ENCODE peak calls at places on chromosomes 1 and 21, in eight cellular contexts. One of them, this sample, is unnamed.

GRCh38 chr1:147613506-147613905 is 56.8 kb downstream of the ACP6 start:
- DNase-seq in BJ: no peak
- DNase-seq in ELF-1: no peak
- DNase-seq in NCI-H345: peak; percentile 88
- DNase-seq in effector memory CD4-positive, alpha-beta T cell: no peak
- DNase-seq in nucleus accumbens: no peak
- DNase-seq in C1 segment of cervical spinal cord: no peak
- DNase-seq in GOT3: no peak
- DNase-seq in this sample: no peak

GRCh38 chr1:32900956-32901822 is at the start of gene TMEM54:
- DNase-seq in nucleus accumbens: no peak
- DNase-seq in NCI-H345: peak; percentile 42
- DNase-seq in BJ: no peak
- DNase-seq in effector memory CD4-positive, alpha-beta T cell: no peak
- DNase-seq in C1 segment of cervical spinal cord: no peak
- DNase-seq in GOT3: no peak
- DNase-seq in ELF-1: peak; percentile 44
- DNase-seq in this sample: no peak

GRCh38 chr1:77031101-77031662 is 163.9 kb downstream of the ST6GALNAC5 start:
- DNase-seq in NCI-H345: peak; percentile 95
- DNase-seq in nucleus accumbens: no peak
- DNase-seq in effector memory CD4-positive, alpha-beta T cell: no peak
- DNase-seq in GOT3: no peak
- DNase-seq in BJ: peak; percentile 35
- DNase-seq in ELF-1: no peak
- DNase-seq in C1 segment of cervical spinal cord: no peak
- DNase-seq in this sample: no peak

GRCh38 chr1:228280961-228281591 is 73.2 kb downstream of the OBSCN start:
- DNase-seq in ELF-1: no peak
- DNase-seq in NCI-H345: no peak
- DNase-seq in BJ: no peak
- DNase-seq in effector memory CD4-positive, alpha-beta T cell: no peak
- DNase-seq in C1 segment of cervical spinal cord: no peak
- DNase-seq in nucleus accumbens: no peak
- DNase-seq in GOT3: no peak
- DNase-seq in this sample: peak; percentile 4

GRCh38 chr1:245283001-245283400 is 128.2 kb downstream of the KIF26B start:
- DNase-seq in BJ: no peak
- DNase-seq in C1 segment of cervical spinal cord: no peak
- DNase-seq in NCI-H345: no peak
- DNase-seq in nucleus accumbens: no peak
- DNase-seq in GOT3: no peak
- DNase-seq in ELF-1: peak; percentile 60
- DNase-seq in effector memory CD4-positive, alpha-beta T cell: no peak
- DNase-seq in this sample: no peak

GRCh38 chr1:23575226-23575810 is 16.0 kb upstream of the ID3 start:
- DNase-seq in ELF-1: no peak
- DNase-seq in C1 segment of cervical spinal cord: no peak
- DNase-seq in NCI-H345: no peak
- DNase-seq in GOT3: no peak
- DNase-seq in nucleus accumbens: no peak
- DNase-seq in effector memory CD4-positive, alpha-beta T cell: no peak
- DNase-seq in BJ: no peak
- DNase-seq in this sample: no peak

GRCh38 chr1:4778056-4778455 is 123.6 kb downstream of the AJAP1 start:
- DNase-seq in effector memory CD4-positive, alpha-beta T cell: no peak
- DNase-seq in C1 segment of cervical spinal cord: no peak
- DNase-seq in GOT3: no peak
- DNase-seq in BJ: no peak
- DNase-seq in nucleus accumbens: peak; percentile 26
- DNase-seq in NCI-H345: peak; percentile 28
- DNase-seq in ELF-1: peak; percentile 26
- DNase-seq in this sample: no peak

GRCh38 chr1:11654571-11655262 is at the start of gene FBXO44:
- DNase-seq in ELF-1: no peak
- DNase-seq in effector memory CD4-positive, alpha-beta T cell: peak; percentile 59
- DNase-seq in GOT3: no peak
- DNase-seq in BJ: no peak
- DNase-seq in nucleus accumbens: peak; percentile 17
- DNase-seq in NCI-H345: peak; percentile 42
- DNase-seq in C1 segment of cervical spinal cord: no peak
- DNase-seq in this sample: no peak

GRCh38 chr1:161730050-161730564 is 8.8 kb downstream of the FCRLB start:
- DNase-seq in NCI-H345: no peak
- DNase-seq in BJ: no peak
- DNase-seq in C1 segment of cervical spinal cord: no peak
- DNase-seq in GOT3: no peak
- DNase-seq in nucleus accumbens: no peak
- DNase-seq in ELF-1: no peak
- DNase-seq in effector memory CD4-positive, alpha-beta T cell: no peak
- DNase-seq in this sample: no peak

GRCh38 chr1:184014271-184014670 is 23.3 kb downstream of the COLGALT2 start:
- DNase-seq in nucleus accumbens: no peak
- DNase-seq in BJ: no peak
- DNase-seq in GOT3: no peak
- DNase-seq in ELF-1: no peak
- DNase-seq in effector memory CD4-positive, alpha-beta T cell: no peak
- DNase-seq in C1 segment of cervical spinal cord: no peak
- DNase-seq in NCI-H345: no peak
- DNase-seq in this sample: no peak

GRCh38 chr1:4108341-4108740 is 208.3 kb upstream of the C1orf174 start:
- DNase-seq in BJ: no peak
- DNase-seq in C1 segment of cervical spinal cord: no peak
- DNase-seq in NCI-H345: no peak
- DNase-seq in ELF-1: peak; percentile 89
- DNase-seq in nucleus accumbens: no peak
- DNase-seq in effector memory CD4-positive, alpha-beta T cell: no peak
- DNase-seq in GOT3: no peak
- DNase-seq in this sample: no peak

GRCh38 chr1:147723691-147724323 is 36.6 kb downstream of the GJA5 start:
- DNase-seq in nucleus accumbens: no peak
- DNase-seq in GOT3: no peak
- DNase-seq in C1 segment of cervical spinal cord: no peak
- DNase-seq in effector memory CD4-positive, alpha-beta T cell: no peak
- DNase-seq in ELF-1: peak; percentile 79
- DNase-seq in NCI-H345: peak; percentile 44
- DNase-seq in BJ: no peak
- DNase-seq in this sample: no peak

GRCh38 chr1:170881268-170882265 is 53.8 kb upstream of the MROH9 start:
- DNase-seq in C1 segment of cervical spinal cord: no peak
- DNase-seq in nucleus accumbens: no peak
- DNase-seq in BJ: no peak
- DNase-seq in ELF-1: no peak
- DNase-seq in GOT3: no peak
- DNase-seq in effector memory CD4-positive, alpha-beta T cell: no peak
- DNase-seq in NCI-H345: no peak
- DNase-seq in this sample: no peak

GRCh38 chr1:23960291-23960718 is 677 bp downstream of the PNRC2 start:
- DNase-seq in GOT3: no peak
- DNase-seq in ELF-1: no peak
- DNase-seq in effector memory CD4-positive, alpha-beta T cell: no peak
- DNase-seq in C1 segment of cervical spinal cord: no peak
- DNase-seq in BJ: no peak
- DNase-seq in nucleus accumbens: no peak
- DNase-seq in NCI-H345: no peak
- DNase-seq in this sample: no peak

GRCh38 chr1:36561365-36561731 is 78.6 kb upstream of the CSF3R start:
- DNase-seq in NCI-H345: no peak
- DNase-seq in nucleus accumbens: no peak
- DNase-seq in C1 segment of cervical spinal cord: no peak
- DNase-seq in GOT3: no peak
- DNase-seq in BJ: no peak
- DNase-seq in ELF-1: no peak
- DNase-seq in effector memory CD4-positive, alpha-beta T cell: no peak
- DNase-seq in this sample: no peak

GRCh38 chr1:2836333-2836970 is 35.0 kb upstream of the TTC34 start:
- DNase-seq in BJ: no peak
- DNase-seq in ELF-1: peak; percentile 35
- DNase-seq in GOT3: no peak
- DNase-seq in NCI-H345: no peak
- DNase-seq in effector memory CD4-positive, alpha-beta T cell: no peak
- DNase-seq in C1 segment of cervical spinal cord: no peak
- DNase-seq in nucleus accumbens: no peak
- DNase-seq in this sample: no peak

GRCh38 chr1:15939181-15940109 is 36.5 kb downstream of the ZBTB17 start:
- DNase-seq in NCI-H345: no peak
- DNase-seq in BJ: no peak
- DNase-seq in nucleus accumbens: no peak
- DNase-seq in GOT3: no peak
- DNase-seq in ELF-1: peak; percentile 69
- DNase-seq in effector memory CD4-positive, alpha-beta T cell: no peak
- DNase-seq in C1 segment of cervical spinal cord: no peak
- DNase-seq in this sample: no peak

GRCh38 chr1:40059292-40059959 is 18.9 kb downstream of the CAP1 start:
- DNase-seq in nucleus accumbens: no peak
- DNase-seq in NCI-H345: no peak
- DNase-seq in ELF-1: peak; percentile 42
- DNase-seq in effector memory CD4-positive, alpha-beta T cell: no peak
- DNase-seq in GOT3: no peak
- DNase-seq in C1 segment of cervical spinal cord: no peak
- DNase-seq in BJ: no peak
- DNase-seq in this sample: no peak

GRCh38 chr1:234773936-234774677 is 164.1 kb upstream of the IRF2BP2 start:
- DNase-seq in ELF-1: no peak
- DNase-seq in BJ: no peak
- DNase-seq in effector memory CD4-positive, alpha-beta T cell: no peak
- DNase-seq in C1 segment of cervical spinal cord: no peak
- DNase-seq in GOT3: no peak
- DNase-seq in NCI-H345: no peak
- DNase-seq in nucleus accumbens: no peak
- DNase-seq in this sample: no peak

GRCh38 chr1:21396516-21396915 is 43.4 kb upstream of the NBPF3 start:
- DNase-seq in GOT3: no peak
- DNase-seq in effector memory CD4-positive, alpha-beta T cell: no peak
- DNase-seq in nucleus accumbens: no peak
- DNase-seq in BJ: no peak
- DNase-seq in ELF-1: no peak
- DNase-seq in NCI-H345: no peak
- DNase-seq in C1 segment of cervical spinal cord: no peak
- DNase-seq in this sample: no peak

GRCh38 chr1:157286096-157286495 is 147.9 kb upstream of the ETV3 start:
- DNase-seq in C1 segment of cervical spinal cord: no peak
- DNase-seq in effector memory CD4-positive, alpha-beta T cell: no peak
- DNase-seq in ELF-1: no peak
- DNase-seq in GOT3: no peak
- DNase-seq in NCI-H345: no peak
- DNase-seq in BJ: no peak
- DNase-seq in nucleus accumbens: no peak
- DNase-seq in this sample: no peak

GRCh38 chr21:27590271-27590670 is 623.4 kb upstream of the ADAMTS5 start:
- DNase-seq in nucleus accumbens: no peak
- DNase-seq in ELF-1: no peak
- DNase-seq in BJ: peak; percentile 41
- DNase-seq in GOT3: peak; percentile 45
- DNase-seq in effector memory CD4-positive, alpha-beta T cell: no peak
- DNase-seq in NCI-H345: no peak
- DNase-seq in C1 segment of cervical spinal cord: no peak
- DNase-seq in this sample: no peak

GRCh38 chr1:65792671-65793358 is at the start of gene PDE4B:
- DNase-seq in nucleus accumbens: no peak
- DNase-seq in effector memory CD4-positive, alpha-beta T cell: no peak
- DNase-seq in C1 segment of cervical spinal cord: no peak
- DNase-seq in GOT3: no peak
- DNase-seq in ELF-1: peak; percentile 43
- DNase-seq in BJ: no peak
- DNase-seq in NCI-H345: peak; percentile 52
- DNase-seq in this sample: no peak

GRCh38 chr1:12148958-12149790 is 17.6 kb upstream of the TNFRSF1B start:
- DNase-seq in nucleus accumbens: no peak
- DNase-seq in ELF-1: no peak
- DNase-seq in GOT3: no peak
- DNase-seq in BJ: no peak
- DNase-seq in C1 segment of cervical spinal cord: no peak
- DNase-seq in NCI-H345: no peak
- DNase-seq in effector memory CD4-positive, alpha-beta T cell: no peak
- DNase-seq in this sample: no peak

GRCh38 chr1:220696863-220697231 is 6.7 kb downstream of the C1orf115 start:
- DNase-seq in C1 segment of cervical spinal cord: no peak
- DNase-seq in nucleus accumbens: no peak
- DNase-seq in ELF-1: no peak
- DNase-seq in GOT3: no peak
- DNase-seq in BJ: no peak
- DNase-seq in effector memory CD4-positive, alpha-beta T cell: no peak
- DNase-seq in NCI-H345: no peak
- DNase-seq in this sample: peak; percentile 15

GRCh38 chr21:41774467-41775151 is 7.8 kb upstream of the RIPK4 start:
- DNase-seq in NCI-H345: peak; percentile 31
- DNase-seq in GOT3: no peak
- DNase-seq in effector memory CD4-positive, alpha-beta T cell: no peak
- DNase-seq in ELF-1: no peak
- DNase-seq in C1 segment of cervical spinal cord: no peak
- DNase-seq in BJ: no peak
- DNase-seq in nucleus accumbens: no peak
- DNase-seq in this sample: no peak

GRCh38 chr1:222048030-222048632 is 306.2 kb upstream of the DUSP10 start:
- DNase-seq in NCI-H345: no peak
- DNase-seq in BJ: peak; percentile 35
- DNase-seq in effector memory CD4-positive, alpha-beta T cell: no peak
- DNase-seq in GOT3: no peak
- DNase-seq in nucleus accumbens: no peak
- DNase-seq in C1 segment of cervical spinal cord: no peak
- DNase-seq in ELF-1: no peak
- DNase-seq in this sample: no peak

GRCh38 chr1:119040906-119041305 is 52.8 kb upstream of the TBX15 start:
- DNase-seq in effector memory CD4-positive, alpha-beta T cell: no peak
- DNase-seq in ELF-1: no peak
- DNase-seq in nucleus accumbens: no peak
- DNase-seq in GOT3: no peak
- DNase-seq in NCI-H345: no peak
- DNase-seq in C1 segment of cervical spinal cord: no peak
- DNase-seq in BJ: no peak
- DNase-seq in this sample: no peak

GRCh38 chr1:232137066-232137465 is 492.9 kb downstream of the SIPA1L2 start:
- DNase-seq in ELF-1: no peak
- DNase-seq in nucleus accumbens: no peak
- DNase-seq in NCI-H345: no peak
- DNase-seq in BJ: no peak
- DNase-seq in effector memory CD4-positive, alpha-beta T cell: no peak
- DNase-seq in C1 segment of cervical spinal cord: no peak
- DNase-seq in GOT3: no peak
- DNase-seq in this sample: no peak

GRCh38 chr1:109532365-109533136 is 7.1 kb upstream of the GPR61 start:
- DNase-seq in BJ: no peak
- DNase-seq in effector memory CD4-positive, alpha-beta T cell: peak; percentile 75
- DNase-seq in C1 segment of cervical spinal cord: peak; percentile 47
- DNase-seq in nucleus accumbens: peak; percentile 76
- DNase-seq in NCI-H345: peak; percentile 87
- DNase-seq in ELF-1: peak; percentile 91
- DNase-seq in GOT3: peak; percentile 29
- DNase-seq in this sample: peak; percentile 48

This sample was measured in ascending aorta.